ENCODE peak calls at places on chromosome 17, in five cellular contexts. One of them, this sample, is unnamed.

GRCh38 chr17:13031718-13032350 is 14.0 kb upstream of the ELAC2 start:
- DNase-seq in iris pigment epithelial cell: peak
- DNase-seq in GM03348: peak
- DNase-seq in choroid plexus epithelial cell: peak
- DNase-seq in activated CD8-positive, alpha-beta T cell treated with anti-CD3 and anti-CD28 coated beads, Interleukin-2, amount 10 ng/mL, durations not matched to agents 7 days and 5 days: peak
- DNase-seq in this sample: no peak

GRCh38 chr17:6752068-6752909 is 3.6 kb upstream of the XAF1 start:
- DNase-seq in choroid plexus epithelial cell: peak
- DNase-seq in iris pigment epithelial cell: peak
- DNase-seq in GM03348: peak
- DNase-seq in activated CD8-positive, alpha-beta T cell treated with anti-CD3 and anti-CD28 coated beads, Interleukin-2, amount 10 ng/mL, durations not matched to agents 7 days and 5 days: no peak
- DNase-seq in this sample: no peak

GRCh38 chr17:73855933-73856332 is 211.7 kb upstream of the SDK2 start:
- DNase-seq in iris pigment epithelial cell: no peak
- DNase-seq in GM03348: no peak
- DNase-seq in choroid plexus epithelial cell: no peak
- DNase-seq in activated CD8-positive, alpha-beta T cell treated with anti-CD3 and anti-CD28 coated beads, Interleukin-2, amount 10 ng/mL, durations not matched to agents 7 days and 5 days: no peak
- DNase-seq in this sample: no peak

GRCh38 chr17:62882878-62883277 is 74.8 kb upstream of the MARCHF10 start:
- DNase-seq in iris pigment epithelial cell: peak
- DNase-seq in activated CD8-positive, alpha-beta T cell treated with anti-CD3 and anti-CD28 coated beads, Interleukin-2, amount 10 ng/mL, durations not matched to agents 7 days and 5 days: no peak
- DNase-seq in GM03348: peak
- DNase-seq in choroid plexus epithelial cell: peak
- DNase-seq in this sample: no peak

GRCh38 chr17:13671771-13672170 is 70.0 kb upstream of the HS3ST3A1 start:
- DNase-seq in activated CD8-positive, alpha-beta T cell treated with anti-CD3 and anti-CD28 coated beads, Interleukin-2, amount 10 ng/mL, durations not matched to agents 7 days and 5 days: no peak
- DNase-seq in choroid plexus epithelial cell: peak
- DNase-seq in GM03348: peak
- DNase-seq in iris pigment epithelial cell: peak
- DNase-seq in this sample: no peak

GRCh38 chr17:74231846-74232713 is 18.7 kb downstream of the TTYH2 start:
- DNase-seq in choroid plexus epithelial cell: no peak
- DNase-seq in iris pigment epithelial cell: no peak
- DNase-seq in GM03348: no peak
- DNase-seq in activated CD8-positive, alpha-beta T cell treated with anti-CD3 and anti-CD28 coated beads, Interleukin-2, amount 10 ng/mL, durations not matched to agents 7 days and 5 days: no peak
- DNase-seq in this sample: no peak

GRCh38 chr17:82845163-82845807 is 5.5 kb upstream of the ZNF750 start:
- DNase-seq in GM03348: no peak
- DNase-seq in activated CD8-positive, alpha-beta T cell treated with anti-CD3 and anti-CD28 coated beads, Interleukin-2, amount 10 ng/mL, durations not matched to agents 7 days and 5 days: no peak
- DNase-seq in iris pigment epithelial cell: no peak
- DNase-seq in choroid plexus epithelial cell: peak
- DNase-seq in this sample: no peak

GRCh38 chr17:65013613-65014391 is 42.7 kb downstream of the GNA13 start:
- DNase-seq in iris pigment epithelial cell: peak
- DNase-seq in activated CD8-positive, alpha-beta T cell treated with anti-CD3 and anti-CD28 coated beads, Interleukin-2, amount 10 ng/mL, durations not matched to agents 7 days and 5 days: peak
- DNase-seq in GM03348: peak
- DNase-seq in choroid plexus epithelial cell: peak
- DNase-seq in this sample: no peak

GRCh38 chr17:34318474-34318873 is 761 bp upstream of the CCL8 start:
- DNase-seq in activated CD8-positive, alpha-beta T cell treated with anti-CD3 and anti-CD28 coated beads, Interleukin-2, amount 10 ng/mL, durations not matched to agents 7 days and 5 days: peak
- DNase-seq in choroid plexus epithelial cell: no peak
- DNase-seq in iris pigment epithelial cell: no peak
- DNase-seq in GM03348: no peak
- DNase-seq in this sample: peak

GRCh38 chr17:57538730-57539456 is 206.2 kb downstream of the CCDC182 start:
- DNase-seq in iris pigment epithelial cell: no peak
- DNase-seq in choroid plexus epithelial cell: no peak
- DNase-seq in activated CD8-positive, alpha-beta T cell treated with anti-CD3 and anti-CD28 coated beads, Interleukin-2, amount 10 ng/mL, durations not matched to agents 7 days and 5 days: no peak
- DNase-seq in GM03348: no peak
- DNase-seq in this sample: no peak

GRCh38 chr17:76191891-76192290 is 48.4 kb downstream of the RNF157 start:
- DNase-seq in choroid plexus epithelial cell: peak
- DNase-seq in activated CD8-positive, alpha-beta T cell treated with anti-CD3 and anti-CD28 coated beads, Interleukin-2, amount 10 ng/mL, durations not matched to agents 7 days and 5 days: peak
- DNase-seq in iris pigment epithelial cell: no peak
- DNase-seq in GM03348: no peak
- DNase-seq in this sample: no peak

GRCh38 chr17:76558210-76559095 is 18.6 kb downstream of the PRCD start:
- DNase-seq in iris pigment epithelial cell: peak
- DNase-seq in GM03348: no peak
- DNase-seq in activated CD8-positive, alpha-beta T cell treated with anti-CD3 and anti-CD28 coated beads, Interleukin-2, amount 10 ng/mL, durations not matched to agents 7 days and 5 days: peak
- DNase-seq in choroid plexus epithelial cell: peak
- DNase-seq in this sample: no peak

GRCh38 chr17:15269087-15269486 is 4.0 kb upstream of the PMP22 start:
- DNase-seq in GM03348: no peak
- DNase-seq in activated CD8-positive, alpha-beta T cell treated with anti-CD3 and anti-CD28 coated beads, Interleukin-2, amount 10 ng/mL, durations not matched to agents 7 days and 5 days: no peak
- DNase-seq in choroid plexus epithelial cell: no peak
- DNase-seq in iris pigment epithelial cell: no peak
- DNase-seq in this sample: no peak

GRCh38 chr17:37708616-37709212 is 36.1 kb downstream of the HNF1B start:
- DNase-seq in GM03348: no peak
- DNase-seq in activated CD8-positive, alpha-beta T cell treated with anti-CD3 and anti-CD28 coated beads, Interleukin-2, amount 10 ng/mL, durations not matched to agents 7 days and 5 days: no peak
- DNase-seq in iris pigment epithelial cell: peak
- DNase-seq in choroid plexus epithelial cell: peak
- DNase-seq in this sample: no peak

GRCh38 chr17:60524463-60525346 is 1.3 kb downstream of the APPBP2 start:
- DNase-seq in activated CD8-positive, alpha-beta T cell treated with anti-CD3 and anti-CD28 coated beads, Interleukin-2, amount 10 ng/mL, durations not matched to agents 7 days and 5 days: no peak
- DNase-seq in GM03348: peak
- DNase-seq in iris pigment epithelial cell: peak
- DNase-seq in choroid plexus epithelial cell: peak
- DNase-seq in this sample: no peak

GRCh38 chr17:81339502-81340296 is 44.6 kb upstream of the SLC38A10 start:
- DNase-seq in GM03348: no peak
- DNase-seq in iris pigment epithelial cell: no peak
- DNase-seq in choroid plexus epithelial cell: no peak
- DNase-seq in activated CD8-positive, alpha-beta T cell treated with anti-CD3 and anti-CD28 coated beads, Interleukin-2, amount 10 ng/mL, durations not matched to agents 7 days and 5 days: no peak
- DNase-seq in this sample: peak

GRCh38 chr17:68790931-68791330 is 164.3 kb downstream of the ABCA8 start:
- DNase-seq in activated CD8-positive, alpha-beta T cell treated with anti-CD3 and anti-CD28 coated beads, Interleukin-2, amount 10 ng/mL, durations not matched to agents 7 days and 5 days: no peak
- DNase-seq in iris pigment epithelial cell: no peak
- DNase-seq in choroid plexus epithelial cell: no peak
- DNase-seq in GM03348: no peak
- DNase-seq in this sample: no peak

GRCh38 chr17:16215002-16215272 is 397 bp downstream of the NCOR1 start:
- DNase-seq in choroid plexus epithelial cell: no peak
- DNase-seq in GM03348: peak
- DNase-seq in activated CD8-positive, alpha-beta T cell treated with anti-CD3 and anti-CD28 coated beads, Interleukin-2, amount 10 ng/mL, durations not matched to agents 7 days and 5 days: peak
- DNase-seq in iris pigment epithelial cell: no peak
- DNase-seq in this sample: peak

GRCh38 chr17:37110012-37110701 is 161.4 kb downstream of the AATF start:
- DNase-seq in choroid plexus epithelial cell: no peak
- DNase-seq in GM03348: no peak
- DNase-seq in activated CD8-positive, alpha-beta T cell treated with anti-CD3 and anti-CD28 coated beads, Interleukin-2, amount 10 ng/mL, durations not matched to agents 7 days and 5 days: no peak
- DNase-seq in iris pigment epithelial cell: no peak
- DNase-seq in this sample: no peak

GRCh38 chr17:62675701-62676100 is 48.2 kb downstream of the MRC2 start:
- DNase-seq in GM03348: no peak
- DNase-seq in activated CD8-positive, alpha-beta T cell treated with anti-CD3 and anti-CD28 coated beads, Interleukin-2, amount 10 ng/mL, durations not matched to agents 7 days and 5 days: no peak
- DNase-seq in choroid plexus epithelial cell: no peak
- DNase-seq in iris pigment epithelial cell: no peak
- DNase-seq in this sample: no peak

GRCh38 chr17:50683434-50684287 is 24.1 kb downstream of the ANKRD40 start:
- DNase-seq in choroid plexus epithelial cell: no peak
- DNase-seq in iris pigment epithelial cell: no peak
- DNase-seq in GM03348: no peak
- DNase-seq in activated CD8-positive, alpha-beta T cell treated with anti-CD3 and anti-CD28 coated beads, Interleukin-2, amount 10 ng/mL, durations not matched to agents 7 days and 5 days: no peak
- DNase-seq in this sample: peak

GRCh38 chr17:59547131-59547915 is 18.1 kb upstream of the DHX40 start:
- DNase-seq in activated CD8-positive, alpha-beta T cell treated with anti-CD3 and anti-CD28 coated beads, Interleukin-2, amount 10 ng/mL, durations not matched to agents 7 days and 5 days: no peak
- DNase-seq in GM03348: no peak
- DNase-seq in iris pigment epithelial cell: no peak
- DNase-seq in choroid plexus epithelial cell: no peak
- DNase-seq in this sample: no peak

GRCh38 chr17:58368860-58369213 is 16.8 kb upstream of the SUPT4H1 start:
- DNase-seq in iris pigment epithelial cell: no peak
- DNase-seq in choroid plexus epithelial cell: no peak
- DNase-seq in activated CD8-positive, alpha-beta T cell treated with anti-CD3 and anti-CD28 coated beads, Interleukin-2, amount 10 ng/mL, durations not matched to agents 7 days and 5 days: no peak
- DNase-seq in GM03348: no peak
- DNase-seq in this sample: no peak

GRCh38 chr17:57562231-57562630 is 182.9 kb downstream of the CCDC182 start:
- DNase-seq in activated CD8-positive, alpha-beta T cell treated with anti-CD3 and anti-CD28 coated beads, Interleukin-2, amount 10 ng/mL, durations not matched to agents 7 days and 5 days: no peak
- DNase-seq in iris pigment epithelial cell: no peak
- DNase-seq in choroid plexus epithelial cell: no peak
- DNase-seq in GM03348: no peak
- DNase-seq in this sample: no peak

GRCh38 chr17:40707720-40708119 is 4.2 kb upstream of the KRT24 start:
- DNase-seq in choroid plexus epithelial cell: peak
- DNase-seq in iris pigment epithelial cell: no peak
- DNase-seq in activated CD8-positive, alpha-beta T cell treated with anti-CD3 and anti-CD28 coated beads, Interleukin-2, amount 10 ng/mL, durations not matched to agents 7 days and 5 days: no peak
- DNase-seq in GM03348: no peak
- DNase-seq in this sample: peak

GRCh38 chr17:30379303-30380105 is 777 bp downstream of the CPD start:
- DNase-seq in GM03348: peak
- DNase-seq in iris pigment epithelial cell: no peak
- DNase-seq in choroid plexus epithelial cell: no peak
- DNase-seq in activated CD8-positive, alpha-beta T cell treated with anti-CD3 and anti-CD28 coated beads, Interleukin-2, amount 10 ng/mL, durations not matched to agents 7 days and 5 days: peak
- DNase-seq in this sample: peak

GRCh38 chr17:70278846-70279465 is 109.6 kb downstream of the KCNJ2 start:
- DNase-seq in iris pigment epithelial cell: peak
- DNase-seq in activated CD8-positive, alpha-beta T cell treated with anti-CD3 and anti-CD28 coated beads, Interleukin-2, amount 10 ng/mL, durations not matched to agents 7 days and 5 days: no peak
- DNase-seq in choroid plexus epithelial cell: no peak
- DNase-seq in GM03348: no peak
- DNase-seq in this sample: no peak

GRCh38 chr17:9109933-9110332 is 88.6 kb downstream of the NTN1 start:
- DNase-seq in choroid plexus epithelial cell: no peak
- DNase-seq in iris pigment epithelial cell: no peak
- DNase-seq in GM03348: no peak
- DNase-seq in activated CD8-positive, alpha-beta T cell treated with anti-CD3 and anti-CD28 coated beads, Interleukin-2, amount 10 ng/mL, durations not matched to agents 7 days and 5 days: no peak
- DNase-seq in this sample: no peak

GRCh38 chr17:50672831-50673551 is 34.7 kb downstream of the ANKRD40 start:
- DNase-seq in iris pigment epithelial cell: no peak
- DNase-seq in activated CD8-positive, alpha-beta T cell treated with anti-CD3 and anti-CD28 coated beads, Interleukin-2, amount 10 ng/mL, durations not matched to agents 7 days and 5 days: no peak
- DNase-seq in GM03348: no peak
- DNase-seq in choroid plexus epithelial cell: no peak
- DNase-seq in this sample: peak

GRCh38 chr17:76996741-76997694 is 128.8 kb downstream of the MGAT5B start:
- DNase-seq in choroid plexus epithelial cell: no peak
- DNase-seq in iris pigment epithelial cell: no peak
- DNase-seq in GM03348: no peak
- DNase-seq in activated CD8-positive, alpha-beta T cell treated with anti-CD3 and anti-CD28 coated beads, Interleukin-2, amount 10 ng/mL, durations not matched to agents 7 days and 5 days: peak
- DNase-seq in this sample: peak

GRCh38 chr17:48494335-48494734 is 36.5 kb downstream of the HOXB1 start:
- DNase-seq in GM03348: peak
- DNase-seq in activated CD8-positive, alpha-beta T cell treated with anti-CD3 and anti-CD28 coated beads, Interleukin-2, amount 10 ng/mL, durations not matched to agents 7 days and 5 days: no peak
- DNase-seq in iris pigment epithelial cell: peak
- DNase-seq in choroid plexus epithelial cell: no peak
- DNase-seq in this sample: no peak

GRCh38 chr17:16922386-16923096 is 49.4 kb downstream of the TNFRSF13B start:
- DNase-seq in choroid plexus epithelial cell: peak
- DNase-seq in GM03348: no peak
- DNase-seq in activated CD8-positive, alpha-beta T cell treated with anti-CD3 and anti-CD28 coated beads, Interleukin-2, amount 10 ng/mL, durations not matched to agents 7 days and 5 days: peak
- DNase-seq in iris pigment epithelial cell: peak
- DNase-seq in this sample: peak

GRCh38 chr17:81683208-81683583 is 401 bp downstream of the ARL16 start:
- DNase-seq in iris pigment epithelial cell: no peak
- DNase-seq in choroid plexus epithelial cell: no peak
- DNase-seq in GM03348: peak
- DNase-seq in activated CD8-positive, alpha-beta T cell treated with anti-CD3 and anti-CD28 coated beads, Interleukin-2, amount 10 ng/mL, durations not matched to agents 7 days and 5 days: no peak
- DNase-seq in this sample: no peak

GRCh38 chr17:50765454-50766221 is 1.7 kb downstream of the ANKRD40CL start:
- DNase-seq in iris pigment epithelial cell: no peak
- DNase-seq in choroid plexus epithelial cell: no peak
- DNase-seq in GM03348: no peak
- DNase-seq in activated CD8-positive, alpha-beta T cell treated with anti-CD3 and anti-CD28 coated beads, Interleukin-2, amount 10 ng/mL, durations not matched to agents 7 days and 5 days: no peak
- DNase-seq in this sample: no peak

GRCh38 chr17:58007781-58008706 is 998 bp upstream of the SRSF1 start:
- DNase-seq in activated CD8-positive, alpha-beta T cell treated with anti-CD3 and anti-CD28 coated beads, Interleukin-2, amount 10 ng/mL, durations not matched to agents 7 days and 5 days: no peak
- DNase-seq in GM03348: no peak
- DNase-seq in iris pigment epithelial cell: no peak
- DNase-seq in choroid plexus epithelial cell: no peak
- DNase-seq in this sample: no peak

GRCh38 chr17:82929011-82929622 is 89.3 kb upstream of the ZNF750 start:
- DNase-seq in choroid plexus epithelial cell: no peak
- DNase-seq in iris pigment epithelial cell: no peak
- DNase-seq in GM03348: no peak
- DNase-seq in activated CD8-positive, alpha-beta T cell treated with anti-CD3 and anti-CD28 coated beads, Interleukin-2, amount 10 ng/mL, durations not matched to agents 7 days and 5 days: no peak
- DNase-seq in this sample: peak

This sample was measured in upper lobe of right lung.